ENCODE peak calls at places on chromosomes 6 and 20, in six cellular contexts. D is amygdala; L is aorta; P is amniotic stem cell; H is Jurkat, Clone E6-1; E is MCF 10A. K is an unnamed sample.

GRCh38 chr6:166415306-166415705 is 32.6 kb upstream of the MPC1 start:
- DNase-seq in D (no peak), L (no peak), P (no peak), H (peak), E (no peak), K (no peak)

GRCh38 chr6:160730911-160731310 is 28.9 kb downstream of the PLG start:
- DNase-seq in D (no peak), L (no peak), P (no peak), H (peak), E (peak), K (no peak)

GRCh38 chr6:169328112-169328801 is 74.6 kb upstream of the THBS2 start:
- DNase-seq in D (no peak), L (no peak), P (no peak), H (no peak), E (peak), K (peak)

GRCh38 chr20:50323209-50323608 is 132.6 kb downstream of the CEBPB start:
- DNase-seq in D (no peak), L (no peak), P (no peak), H (no peak), E (no peak), K (no peak)

GRCh38 chr6:161254754-161255253 is 19.1 kb downstream of the AGPAT4 start:
- DNase-seq in D (no peak), L (no peak), P (no peak), H (no peak), E (no peak), K (no peak)

GRCh38 chr20:50338479-50339195 is 148.0 kb downstream of the CEBPB start:
- DNase-seq in D (peak), L (no peak), P (no peak), H (peak), E (no peak), K (no peak)

GRCh38 chr6:42153921-42154320 is 11.5 kb upstream of the C6orf132 start:
- DNase-seq in D (no peak), L (no peak), P (no peak), H (no peak), E (no peak), K (no peak)

GRCh38 chr20:6418732-6419131 is 295.9 kb upstream of the FERMT1 start:
- DNase-seq in D (no peak), L (no peak), P (no peak), H (no peak), E (no peak), K (no peak)

GRCh38 chr6:82410151-82410621 is 46.6 kb downstream of the TPBG start:
- DNase-seq in D (no peak), L (no peak), P (no peak), H (no peak), E (peak), K (no peak)

GRCh38 chr20:12113468-12114371 is 196.0 kb downstream of the BTBD3 start:
- DNase-seq in D (no peak), L (no peak), P (no peak), H (no peak), E (peak), K (peak)

GRCh38 chr6:42088101-42088591 is 37.8 kb downstream of the TAF8 start:
- DNase-seq in D (no peak), L (no peak), P (no peak), H (no peak), E (peak), K (no peak)

GRCh38 chr6:44615621-44616020 is 228.1 kb downstream of the CDC5L start:
- DNase-seq in D (no peak), L (no peak), P (no peak), H (no peak), E (no peak), K (no peak)

GRCh38 chr20:35792740-35793139 is 20.9 kb downstream of the PHF20 start:
- DNase-seq in D (no peak), L (no peak), P (no peak), H (no peak), E (no peak), K (no peak)

GRCh38 chr6:54244430-54244829 is 63.8 kb upstream of the TINAG start:
- DNase-seq in D (no peak), L (no peak), P (no peak), H (no peak), E (peak), K (no peak)

GRCh38 chr6:87909849-87910248 is 137.8 kb upstream of the SPACA1 start:
- DNase-seq in D (no peak), L (peak), P (no peak), H (no peak), E (peak), K (no peak)

GRCh38 chr6:108914235-108915022 is 66.2 kb downstream of the ARMC2 start:
- DNase-seq in D (no peak), L (no peak), P (no peak), H (peak), E (peak), K (no peak)

GRCh38 chr20:33237989-33238388 is 2.2 kb downstream of the BPIFA1 start:
- DNase-seq in D (no peak), L (no peak), P (no peak), H (no peak), E (no peak), K (no peak)

GRCh38 chr6:51257938-51258337 is 439.3 kb downstream of the TFAP2B start:
- DNase-seq in D (no peak), L (no peak), P (no peak), H (no peak), E (no peak), K (no peak)

GRCh38 chr6:166830185-166830890 is 126.0 kb downstream of the RNASET2 start:
- DNase-seq in D (no peak), L (no peak), P (no peak), H (no peak), E (no peak), K (no peak)

GRCh38 chr20:63122626-63123025 is 93.3 kb downstream of the YTHDF1 start:
- DNase-seq in D (no peak), L (no peak), P (no peak), H (no peak), E (no peak), K (no peak)

GRCh38 chr6:36862848-36863382 is 11.7 kb downstream of the PPIL1 start:
- DNase-seq in D (no peak), L (no peak), P (no peak), H (no peak), E (no peak), K (no peak)

GRCh38 chr20:10713161-10713560 is 39.4 kb upstream of the JAG1 start:
- DNase-seq in D (no peak), L (no peak), P (no peak), H (no peak), E (no peak), K (no peak)

GRCh38 chr6:154598403-154598802 is 87.9 kb upstream of the CNKSR3 start:
- DNase-seq in D (no peak), L (no peak), P (no peak), H (no peak), E (no peak), K (no peak)

GRCh38 chr20:43959079-43959919 is 44.6 kb downstream of the TOX2 start:
- DNase-seq in D (no peak), L (no peak), P (no peak), H (peak), E (peak), K (no peak)

GRCh38 chr6:157763129-157763893 is 59.7 kb upstream of the SNX9 start:
- DNase-seq in D (no peak), L (peak), P (peak), H (no peak), E (peak), K (no peak)

GRCh38 chr20:51206032-51206662 is 183.2 kb upstream of the KCNG1 start:
- DNase-seq in D (no peak), L (no peak), P (no peak), H (peak), E (no peak), K (no peak)

GRCh38 chr20:41006936-41007871 is 21.4 kb upstream of the TOP1 start:
- DNase-seq in D (no peak), L (no peak), P (no peak), H (no peak), E (no peak), K (no peak)

GRCh38 chr6:6730831-6731230 is 142.3 kb downstream of the LY86 start:
- DNase-seq in D (no peak), L (peak), P (peak), H (no peak), E (peak), K (no peak)

GRCh38 chr6:142857609-142858195 is 87.3 kb downstream of the HIVEP2 start:
- DNase-seq in D (no peak), L (no peak), P (no peak), H (no peak), E (no peak), K (no peak)

K was measured in C1 segment of cervical spinal cord.